ENCODE peak calls at places on chromosomes 2 and 18, in five cellular contexts. E is hepatocyte, A is GM23248, U is GM23338, C is GM12878. B is an unnamed sample. For H3K4me1, the result is how much of the 10 kb centered on the place peaks cover.

GRCh38 chr18:77059294-77059916 is 73.2 kb downstream of the MBP start:
- DNase-seq in E (peak), A (peak), U (peak), C (no peak), B (peak)

GRCh38 chr2:63189026-63189425 is 138.4 kb downstream of the OTX1 start:
- DNase-seq in E (peak), A (peak), U (peak), C (peak), B (peak)

GRCh38 chr18:32262092-32262491 is 72.3 kb downstream of the MEP1B start:
- DNase-seq in E (no peak), A (no peak), U (no peak), C (no peak), B (no peak)

GRCh38 chr2:116490511-116491145 is 1323.9 kb upstream of the DDX18 start:
- DNase-seq in E (no peak), A (no peak), U (no peak), C (no peak), B (peak)

GRCh38 chr2:136393515-136393914 is 275.6 kb upstream of the CXCR4 start:
- DNase-seq in E (no peak), A (no peak), U (no peak), C (no peak), B (no peak)

GRCh38 chr2:229660391-229660790 is 54.0 kb downstream of the DNER start:
- DNase-seq in E (no peak), A (no peak), U (no peak), C (no peak), B (no peak)

GRCh38 chr18:6113650-6114049 is 218.3 kb upstream of the TMEM200C start:
- DNase-seq in E (no peak), A (no peak), U (no peak), C (no peak), B (no peak)

GRCh38 chr2:42901076-42901645 is 108.8 kb upstream of the HAAO start:
- DNase-seq in E (no peak), A (peak), U (no peak), C (no peak), B (no peak)

GRCh38 chr18:27954226-27954625 is 222.7 kb downstream of the CDH2 start:
- DNase-seq in E (no peak), A (peak), U (no peak), C (no peak), B (peak)

GRCh38 chr2:118970396-118971135 is 28.6 kb downstream of the MARCO start:
- DNase-seq in E (no peak), A (peak), U (no peak), C (no peak), B (no peak)

GRCh38 chr2:105697781-105698449 is 46.8 kb upstream of the NCK2 start:
- DNase-seq in E (no peak), A (no peak), U (no peak), C (no peak), B (no peak)

GRCh38 chr2:130785466-130786055 is 30.2 kb downstream of the AMER3 start:
- DNase-seq in E (no peak), A (no peak), U (no peak), C (no peak), B (no peak)

GRCh38 chr2:237859082-237859433 is 365 bp upstream of the RAMP1 start:
- DNase-seq in E (no peak), A (no peak), U (peak), C (no peak), B (peak)
- H3K4me3 ChIP-seq in E (no peak), A (peak), U (peak), C (no peak), B (peak)

DNA sequence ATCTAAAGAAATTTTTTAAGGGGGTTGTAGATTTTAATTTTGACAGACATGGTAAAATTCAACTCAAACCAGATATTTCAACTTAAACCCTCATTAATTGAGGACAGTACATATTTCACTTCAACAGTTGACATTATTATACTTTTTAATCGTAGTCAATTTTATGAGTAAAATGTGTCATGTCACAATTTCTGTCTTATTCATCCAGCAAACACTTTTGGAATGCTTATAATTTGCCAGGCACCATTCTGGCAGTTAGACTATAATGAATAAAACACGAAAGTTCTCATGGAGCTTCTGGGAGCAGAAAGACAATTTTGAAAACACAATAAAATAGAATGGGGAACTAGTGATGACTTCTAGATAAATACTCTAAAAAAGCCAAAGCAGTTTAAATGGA is 1094.8 kb downstream of the SUCLG1 start:
- DNase-seq in E (no peak), A (peak), U (no peak), C (no peak), B (peak)
- H3K4me1 ChIP-seq in E (under half), A (under half), U (under half), C (under half), B (under half)

GRCh38 chr18:54626779-54627178 is 35.7 kb downstream of the DYNAP start:
- DNase-seq in E (no peak), A (no peak), U (no peak), C (no peak), B (no peak)

GRCh38 chr18:54636217-54636616 is 45.2 kb downstream of the DYNAP start:
- DNase-seq in E (no peak), A (no peak), U (no peak), C (no peak), B (no peak)

DNA sequence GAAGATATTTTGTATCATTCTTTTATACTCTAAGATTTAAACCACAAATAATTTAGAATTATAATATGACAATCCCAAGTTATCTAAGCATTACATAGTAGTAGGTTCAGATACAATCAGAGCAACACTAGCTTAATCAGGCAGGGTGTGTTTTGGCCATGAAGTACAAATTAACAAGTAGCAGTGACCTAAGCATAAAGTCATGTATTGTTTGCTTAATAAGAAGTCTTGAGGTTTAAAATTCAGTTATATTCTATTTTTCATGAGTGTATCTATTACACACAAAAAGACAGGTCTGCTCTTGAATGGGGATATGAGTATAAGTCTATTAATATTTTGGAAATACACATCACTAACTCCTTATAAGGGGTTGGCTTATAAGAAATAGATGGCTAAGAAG is 39.9 kb downstream of the DYNAP start:
- DNase-seq in E (no peak), A (no peak), U (no peak), C (no peak), B (no peak)
- TF ChIP-seq EZH2 in E (no peak), A (no peak), U (no peak), C (no peak), B (no peak)

GRCh38 chr18:12608292-12608691 is 49.6 kb downstream of the SPIRE1 start:
- DNase-seq in E (no peak), A (peak), U (no peak), C (no peak), B (peak)

GRCh38 chr18:12604445-12605007 is 53.4 kb downstream of the SPIRE1 start:
- DNase-seq in E (no peak), A (no peak), U (no peak), C (no peak), B (no peak)

GRCh38 chr18:12606592-12607315 is 51.2 kb downstream of the SPIRE1 start:
- DNase-seq in E (peak), A (peak), U (no peak), C (no peak), B (peak)
- H3K4me3 ChIP-seq in E (no peak), A (peak), U (no peak), C (no peak), B (peak)

B was measured in PC-3.